ENCODE peak calls at places on chromosomes 6 and 20, in five cellular contexts. A is testis, P is transverse colon, K is esophagus squamous epithelium, B is A549. F is an unnamed sample.

GRCh38 chr6:83429857-83430605 is 820 bp downstream of the ME1 start:
- DNase-seq in B (peak; percentile 57), K (no peak), A (peak; percentile 70), P (peak; percentile 15), F (no peak)

GRCh38 chr20:44495802-44496481 is 20.3 kb downstream of the TTPAL start:
- DNase-seq in A (no peak), K (no peak), B (peak; percentile 89), P (no peak), F (peak; percentile 28)

GRCh38 chr20:34824026-34824860 is 1.2 kb downstream of the NCOA6 start:
- DNase-seq in P (peak; percentile 89), A (peak; percentile 83), K (no peak), B (peak; percentile 80), F (peak; percentile 71)

GRCh38 chr6:133888931-133889556 is at the start of gene TCF21:
- DNase-seq in A (peak; percentile 60), P (peak; percentile 39), K (no peak), B (no peak), F (peak; percentile 88)

GRCh38 chr6:130359736-130360135 is 6.1 kb upstream of the TMEM200A start:
- DNase-seq in K (no peak), P (peak; percentile 15), A (no peak), B (no peak), F (no peak)

GRCh38 chr20:41716436-41716835 is 98.3 kb upstream of the CHD6 start:
- DNase-seq in A (no peak), K (no peak), P (no peak), B (no peak), F (no peak)

GRCh38 chr6:30818426-30818841 is 65.9 kb upstream of the DDR1 start:
- DNase-seq in P (no peak), B (peak; percentile 69), K (no peak), A (no peak), F (no peak)

GRCh38 chr6:75932067-75932466 is 140.4 kb downstream of the IMPG1 start:
- DNase-seq in B (peak; percentile 11), A (peak; percentile 63), K (no peak), P (no peak), F (no peak)

GRCh38 chr6:34511214-34511922 is 44.8 kb downstream of the SPDEF start:
- DNase-seq in K (no peak), A (no peak), B (no peak), P (no peak), F (no peak)

GRCh38 chr20:19952392-19952791 is 64.8 kb upstream of the NAA20 start:
- DNase-seq in A (no peak), K (no peak), P (no peak), B (no peak), F (no peak)

GRCh38 chr6:167113935-167114910 is 8.7 kb upstream of the CCR6 start:
- DNase-seq in A (no peak), B (no peak), P (peak; percentile 67), K (peak; percentile 38), F (no peak)

GRCh38 chr20:16293590-16293989 is 279.7 kb downstream of the KIF16B start:
- DNase-seq in A (no peak), P (no peak), K (no peak), B (peak; percentile 21), F (no peak)

GRCh38 chr6:79650943-79651342 is 19.8 kb downstream of the SH3BGRL2 start:
- DNase-seq in P (no peak), A (peak; percentile 70), B (no peak), K (no peak), F (no peak)

GRCh38 chr20:38731738-38732113 is 7.4 kb downstream of the SLC32A1 start:
- DNase-seq in B (no peak), K (no peak), P (no peak), A (no peak), F (peak; percentile 38)

GRCh38 chr6:52285174-52286068 is 879 bp upstream of the MCM3 start:
- DNase-seq in P (no peak), B (no peak), K (no peak), A (no peak), F (no peak)

GRCh38 chr6:52887912-52888535 is 21.5 kb downstream of the GSTA3 start:
- DNase-seq in B (no peak), P (no peak), A (no peak), K (no peak), F (no peak)

GRCh38 chr6:14031516-14031915 is 86.1 kb upstream of the CD83 start:
- DNase-seq in P (no peak), B (no peak), A (no peak), K (no peak), F (no peak)

GRCh38 chr6:151350442-151351145 is 40.8 kb downstream of the ZBTB2 start:
- DNase-seq in B (no peak), A (no peak), K (no peak), P (no peak), F (no peak)

GRCh38 chr20:63955281-63955845 is 853 bp downstream of the UCKL1 start:
- DNase-seq in A (peak; percentile 60), K (no peak), B (peak; percentile 36), P (peak; percentile 56), F (no peak)

GRCh38 chr20:14488756-14489479 is 151.5 kb upstream of the FLRT3 start:
- DNase-seq in B (no peak), P (no peak), A (no peak), K (no peak), F (no peak)

GRCh38 chr20:36236786-36237121 is 476 bp downstream of the AAR2 start:
- DNase-seq in P (no peak), B (no peak), K (no peak), A (no peak), F (peak; percentile 33)

GRCh38 chr6:124622351-124622750 is 339.9 kb upstream of the RNF217 start:
- DNase-seq in B (no peak), A (no peak), K (no peak), P (no peak), F (no peak)

GRCh38 chr20:51335329-51335841 is 207.1 kb downstream of the NFATC2 start:
- DNase-seq in A (no peak), P (no peak), K (no peak), B (peak; percentile 84), F (no peak)

GRCh38 chr6:26420607-26421235 is 18.6 kb downstream of the BTN3A1 start:
- DNase-seq in B (peak; percentile 59), K (no peak), P (peak; percentile 25), A (peak; percentile 38), F (no peak)

GRCh38 chr6:134472046-134472445 is 154.1 kb upstream of the SGK1 start:
- DNase-seq in K (no peak), A (no peak), B (no peak), P (no peak), F (no peak)

GRCh38 chr6:145137425-145137824 is 597.9 kb downstream of the EPM2A start:
- DNase-seq in K (no peak), P (no peak), B (peak; percentile 8), A (no peak), F (no peak)

GRCh38 chr20:44039147-44039546 is 124.5 kb downstream of the TOX2 start:
- DNase-seq in P (no peak), K (no peak), B (no peak), A (no peak), F (peak; percentile 36)

GRCh38 chr20:50551288-50551687 is 41.1 kb downstream of the PTPN1 start:
- DNase-seq in K (no peak), P (no peak), A (no peak), B (no peak), F (no peak)

GRCh38 chr6:137656735-137657134 is 162.5 kb upstream of the OLIG3 start:
- DNase-seq in P (no peak), B (no peak), K (no peak), A (no peak), F (no peak)

GRCh38 chr20:53839423-53840176 is 230.8 kb downstream of the BCAS1 start:
- DNase-seq in A (no peak), B (no peak), P (peak; percentile 81), K (no peak), F (no peak)

GRCh38 chr6:30006170-30007131 is 54.6 kb upstream of the POLR1H start:
- DNase-seq in A (peak; percentile 58), B (no peak), P (peak; percentile 20), K (no peak), F (peak; percentile 72)

GRCh38 chr6:162147281-162147680 is 580.3 kb downstream of the PRKN start:
- DNase-seq in B (no peak), P (no peak), A (no peak), K (no peak), F (no peak)

GRCh38 chr6:131946992-131947955 is 3.9 kb downstream of the CCN2 start:
- DNase-seq in K (no peak), A (no peak), B (peak; percentile 52), P (no peak), F (no peak)
- TF ChIP-seq POLR2A in K (no peak), A (no peak), B (no peak), P (peak; percentile 14), F (no peak)

DNA sequence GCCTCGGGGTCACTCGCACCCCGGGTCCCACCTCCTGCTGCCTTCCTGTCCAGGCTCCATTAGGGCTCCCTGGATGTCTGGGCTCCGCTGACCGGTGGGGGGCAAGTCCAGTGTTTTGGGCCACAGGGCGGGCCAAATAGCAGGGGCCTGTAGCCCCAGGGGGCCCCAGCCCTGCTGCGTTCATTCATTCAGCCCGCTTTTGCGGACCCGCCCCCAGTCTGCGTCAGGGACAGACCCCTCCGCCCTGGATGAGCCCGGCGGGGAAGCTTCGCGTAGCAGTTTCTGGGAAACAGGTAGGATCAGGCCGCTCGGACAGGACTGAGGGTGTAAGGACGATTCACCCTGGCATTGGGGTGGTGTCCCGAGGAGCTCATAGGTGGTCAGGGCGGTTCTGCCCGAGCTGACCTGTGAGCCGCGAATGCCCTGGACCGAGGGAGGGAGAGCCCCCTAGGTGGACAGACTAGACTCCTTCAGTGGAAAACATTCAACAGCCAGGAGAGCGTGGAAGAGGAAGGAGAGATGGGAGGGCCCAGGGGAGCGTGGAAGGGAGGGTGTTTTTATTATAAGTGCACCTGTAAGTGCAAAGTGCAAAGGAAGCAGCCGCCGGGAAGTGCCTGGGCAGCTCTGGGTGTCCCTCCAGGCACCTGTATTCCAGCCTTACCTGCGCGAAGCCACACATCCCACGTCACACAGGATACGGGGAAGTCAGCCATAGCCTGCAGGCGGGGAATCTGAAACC is 619 bp downstream of the ENTPD6 start:
- DNase-seq in P (peak; percentile 87), B (peak; percentile 32), K (no peak), A (peak; percentile 52), F (no peak)
- H3K27ac ChIP-seq in P (peak overlapping the region; percentile 89), B (peak overlapping the region; percentile 94), K (peak overlapping the region; percentile 90), A (peak overlapping the region; percentile 91), F (peak overlapping the region; percentile 90)

DNA sequence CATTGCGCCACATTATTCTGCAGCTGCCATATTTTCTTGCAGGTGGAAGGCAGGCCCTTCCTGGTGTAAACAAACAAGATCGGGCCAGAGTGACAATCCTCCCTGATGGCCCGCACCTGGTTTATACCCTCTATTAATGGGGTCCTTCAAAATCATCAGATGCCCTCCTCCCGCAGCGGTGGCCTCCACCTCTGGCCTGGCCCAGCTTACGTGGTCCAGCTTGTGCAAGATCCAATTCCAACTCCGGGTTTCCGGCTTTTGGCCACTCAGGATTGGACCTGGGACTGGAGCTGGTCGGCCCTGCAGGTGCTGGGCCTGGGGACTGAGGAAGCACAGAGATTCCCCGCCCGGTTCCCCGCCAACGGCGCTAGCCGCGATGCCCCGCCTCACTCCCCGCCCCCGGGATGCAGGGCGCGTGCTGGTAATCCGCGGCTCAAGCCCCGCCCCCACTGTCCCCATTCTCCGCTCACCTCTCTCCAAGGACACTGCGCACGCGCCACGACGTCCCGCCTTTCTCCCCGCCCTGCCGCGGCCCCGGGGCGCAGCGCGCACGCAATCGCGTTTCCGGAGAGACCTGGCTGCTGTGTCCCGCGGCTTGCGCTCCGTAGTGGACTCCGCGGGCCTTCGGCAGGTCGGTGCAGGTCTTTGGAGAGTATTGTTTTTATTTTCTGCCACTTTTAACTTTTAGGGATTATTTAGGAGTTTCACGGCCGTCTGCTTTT is at the start of gene TMEM14B:
- DNase-seq in P (peak; percentile 100), K (peak; percentile 95), B (peak; percentile 94), A (peak; percentile 99), F (peak; percentile 100)
- TF ChIP-seq POLR2A in P (peak; percentile 92), K (peak; percentile 74), B (peak; percentile 88), A (no peak), F (peak; percentile 61)

GRCh38 chr6:1325471-1326309 is 13.8 kb downstream of the FOXQ1 start:
- DNase-seq in A (no peak), B (peak; percentile 93), K (no peak), P (no peak), F (no peak)
- H3K27ac ChIP-seq in A (no peak overlapping the region), B (peak overlapping the region; percentile 84), K (peak overlapping the region; percentile 65), P (no peak overlapping the region), F (no peak overlapping the region)